ENCODE peak calls at places on chromosomes 5 and 9, in eight cellular contexts. H, G, I, W, L, O, S and V are unnamed samples. For H3K4me1 and H3K36me3, the result is how much of the 10 kb centered on the place peaks cover.

GRCh38 chr5:136769900-136770684 is 404.7 kb upstream of the TRPC7 start:
- DNase-seq in H (peak), G (peak), I (peak), W (peak), L (no peak), O (peak), S (peak), V (peak)

GRCh38 chr5:153632748-153633290 is 142.3 kb downstream of the GRIA1 start:
- DNase-seq in H (no peak), G (no peak), I (no peak), W (no peak), L (no peak), O (no peak), S (peak), V (no peak)

GRCh38 chr9:136950656-136951030 is 1.4 kb upstream of the LCN12 start:
- DNase-seq in H (peak), G (no peak), I (no peak), W (peak), L (no peak), O (no peak), S (no peak), V (no peak)

GRCh38 chr5:142843029-142843905 is 73.1 kb downstream of the ARHGAP26 start:
- DNase-seq in H (peak), G (peak), I (no peak), W (no peak), L (no peak), O (no peak), S (no peak), V (no peak)

GRCh38 chr5:76819851-76820280 is 1.0 kb downstream of the F2RL1 start:
- DNase-seq in H (no peak), G (no peak), I (no peak), W (no peak), L (no peak), O (no peak), S (no peak), V (no peak)

GRCh38 chr5:116747881-116748280 is 173.3 kb upstream of the SEMA6A start:
- DNase-seq in H (no peak), G (no peak), I (no peak), W (no peak), L (no peak), O (no peak), S (no peak), V (no peak)

GRCh38 chr5:154995679-154996078 is 17.9 kb upstream of the KIF4B start:
- DNase-seq in H (no peak), G (no peak), I (no peak), W (no peak), L (no peak), O (no peak), S (no peak), V (no peak)

GRCh38 chr5:112084149-112084548 is 327.2 kb upstream of the NREP start:
- DNase-seq in H (no peak), G (no peak), I (no peak), W (no peak), L (no peak), O (no peak), S (no peak), V (no peak)

GRCh38 chr9:132698989-132699388 is 28.7 kb downstream of the GTF3C4 start:
- DNase-seq in H (no peak), G (no peak), I (no peak), W (no peak), L (no peak), O (no peak), S (no peak), V (no peak)

GRCh38 chr5:172420215-172420934 is 34.0 kb downstream of the SH3PXD2B start:
- DNase-seq in H (peak), G (peak), I (no peak), W (peak), L (no peak), O (no peak), S (peak), V (peak)

GRCh38 chr5:33403187-33403586 is 37.6 kb upstream of the TARS1 start:
- DNase-seq in H (no peak), G (no peak), I (no peak), W (no peak), L (no peak), O (no peak), S (no peak), V (no peak)

GRCh38 chr5:35246928-35247644 is 16.8 kb upstream of the PRLR start:
- DNase-seq in H (no peak), G (peak), I (no peak), W (peak), L (no peak), O (no peak), S (peak), V (no peak)

GRCh38 chr5:179192891-179193470 is 132.8 kb downstream of the ZNF354C start:
- DNase-seq in H (no peak), G (peak), I (no peak), W (no peak), L (no peak), O (no peak), S (no peak), V (no peak)

GRCh38 chr5:154779105-154779504 is 23.9 kb downstream of the LARP1 start:
- DNase-seq in H (no peak), G (no peak), I (no peak), W (peak), L (no peak), O (no peak), S (peak), V (no peak)

GRCh38 chr5:168991311-168991710 is 309.6 kb downstream of the SLIT3 start:
- DNase-seq in H (no peak), G (no peak), I (no peak), W (no peak), L (no peak), O (no peak), S (no peak), V (no peak)

GRCh38 chr9:95379630-95380029 is 62.1 kb upstream of the FANCC start:
- DNase-seq in H (no peak), G (no peak), I (no peak), W (no peak), L (peak), O (no peak), S (no peak), V (no peak)

GRCh38 chr9:133521122-133522072 is 3.4 kb downstream of the MYMK start:
- DNase-seq in H (no peak), G (no peak), I (no peak), W (no peak), L (no peak), O (no peak), S (no peak), V (no peak)

GRCh38 chr9:131633491-131634031 is 88.2 kb downstream of the PRRT1B start:
- DNase-seq in H (no peak), G (no peak), I (no peak), W (no peak), L (no peak), O (no peak), S (peak), V (no peak)

GRCh38 chr5:15598294-15598902 is 98.4 kb downstream of the FBXL7 start:
- DNase-seq in H (no peak), G (no peak), I (peak), W (no peak), L (no peak), O (no peak), S (peak), V (peak)

GRCh38 chr5:142545653-142546322 is 140.1 kb downstream of the FGF1 start:
- DNase-seq in H (no peak), G (no peak), I (no peak), W (no peak), L (no peak), O (no peak), S (peak), V (no peak)

GRCh38 chr5:95995947-95996489 is 34.4 kb upstream of the ELL2 start:
- DNase-seq in H (no peak), G (no peak), I (no peak), W (no peak), L (no peak), O (no peak), S (no peak), V (no peak)

GRCh38 chr5:120555345-120555744 is 91.2 kb downstream of the PRR16 start:
- DNase-seq in H (no peak), G (no peak), I (no peak), W (no peak), L (no peak), O (no peak), S (no peak), V (no peak)

GRCh38 chr5:118956727-118957126 is 31.6 kb downstream of the DTWD2 start:
- DNase-seq in H (no peak), G (no peak), I (no peak), W (no peak), L (no peak), O (no peak), S (peak), V (no peak)

GRCh38 chr5:142385194-142385593 is 60.4 kb upstream of the SPRY4 start:
- DNase-seq in H (no peak), G (no peak), I (peak), W (no peak), L (no peak), O (no peak), S (peak), V (no peak)

GRCh38 chr9:87878930-87879603 is 3.6 kb upstream of the SPATA31E1 start:
- DNase-seq in H (no peak), G (no peak), I (no peak), W (no peak), L (no peak), O (no peak), S (peak), V (no peak)

GRCh38 chr9:29241320-29241719 is 1668.0 kb upstream of the C9orf72 start:
- DNase-seq in H (no peak), G (no peak), I (no peak), W (no peak), L (no peak), O (no peak), S (no peak), V (no peak)

GRCh38 chr5:78003914-78004313 is 227.8 kb upstream of the TBCA start:
- DNase-seq in H (no peak), G (no peak), I (no peak), W (no peak), L (no peak), O (no peak), S (no peak), V (no peak)

GRCh38 chr9:123378028-123378427 is 22.0 kb downstream of the CRB2 start:
- DNase-seq in H (no peak), G (no peak), I (no peak), W (no peak), L (no peak), O (no peak), S (no peak), V (no peak)

GRCh38 chr5:149130121-149130931 is 11.0 kb upstream of the ABLIM3 start:
- DNase-seq in H (no peak), G (no peak), I (no peak), W (no peak), L (no peak), O (no peak), S (peak), V (no peak)

GRCh38 chr5:161544350-161544765 is 2.2 kb downstream of the GABRB2 start:
- DNase-seq in H (no peak), G (no peak), I (peak), W (peak), L (no peak), O (no peak), S (peak), V (no peak)

GRCh38 chr9:126907058-126907457 is 7.5 kb upstream of the RALGPS1 start:
- DNase-seq in H (no peak), G (no peak), I (no peak), W (no peak), L (no peak), O (no peak), S (no peak), V (no peak)

GRCh38 chr5:153542536-153542935 is 52.1 kb downstream of the GRIA1 start:
- DNase-seq in H (no peak), G (no peak), I (no peak), W (no peak), L (no peak), O (no peak), S (peak), V (no peak)

GRCh38 chr5:134003064-134003956 is 1.5 kb downstream of the VDAC1 start:
- DNase-seq in H (no peak), G (no peak), I (no peak), W (no peak), L (no peak), O (no peak), S (peak), V (no peak)

GRCh38 chr9:90007516-90008430 is 403.0 kb downstream of the GADD45G start:
- DNase-seq in H (no peak), G (no peak), I (no peak), W (no peak), L (no peak), O (no peak), S (peak), V (no peak)

GRCh38 chr5:40486437-40487270 is 193.1 kb upstream of the PTGER4 start:
- DNase-seq in H (no peak), G (no peak), I (no peak), W (peak), L (peak), O (peak), S (no peak), V (no peak)

GRCh38 chr5:27906911-27907590 is 868.7 kb upstream of the CDH9 start:
- DNase-seq in H (no peak), G (no peak), I (no peak), W (no peak), L (no peak), O (no peak), S (no peak), V (no peak)

GRCh38 chr9:99105152-99106043 is 485 bp downstream of the TGFBR1 start:
- DNase-seq in H (peak), G (peak), I (peak), W (peak), L (peak), O (peak), S (peak), V (no peak)

GRCh38 chr5:1330847-1331831 is 13.8 kb downstream of the CLPTM1L start:
- DNase-seq in H (no peak), G (peak), I (no peak), W (no peak), L (no peak), O (no peak), S (no peak), V (no peak)

GRCh38 chr5:1887400-1888360 is 5.0 kb upstream of the IRX4 start:
- DNase-seq in H (no peak), G (no peak), I (no peak), W (no peak), L (no peak), O (no peak), S (no peak), V (no peak)

GRCh38 chr5:164191240-164191639 is 685.8 kb downstream of the MAT2B start:
- DNase-seq in H (no peak), G (no peak), I (no peak), W (no peak), L (no peak), O (no peak), S (no peak), V (no peak)

DNA sequence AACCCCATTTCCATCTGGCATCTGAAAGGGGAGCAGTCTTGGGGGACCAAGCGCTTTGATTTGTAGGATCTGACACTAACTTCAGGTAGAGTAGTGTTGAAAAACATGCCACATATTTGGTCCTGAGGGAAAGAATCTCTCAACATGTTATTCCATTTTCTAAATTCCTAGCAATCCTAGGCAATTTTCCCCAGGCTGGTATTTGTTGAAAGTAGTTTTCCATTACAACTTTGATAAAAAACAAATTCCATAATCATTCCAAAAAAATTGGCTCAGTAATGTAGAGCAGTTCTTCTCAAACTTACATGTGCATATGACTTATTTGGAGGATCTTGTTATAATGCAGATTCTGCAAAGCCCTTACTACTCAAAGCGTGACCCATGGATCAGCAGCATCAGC is 477.9 kb downstream of the ACTL7B start:
- DNase-seq in H (no peak), G (no peak), I (no peak), W (no peak), L (no peak), O (no peak), S (no peak), V (no peak)
- H3K27ac ChIP-seq in H (no peak), G (no peak), I (no peak), W (no peak), L (no peak), O (no peak), S (no peak), V (no peak)

DNA sequence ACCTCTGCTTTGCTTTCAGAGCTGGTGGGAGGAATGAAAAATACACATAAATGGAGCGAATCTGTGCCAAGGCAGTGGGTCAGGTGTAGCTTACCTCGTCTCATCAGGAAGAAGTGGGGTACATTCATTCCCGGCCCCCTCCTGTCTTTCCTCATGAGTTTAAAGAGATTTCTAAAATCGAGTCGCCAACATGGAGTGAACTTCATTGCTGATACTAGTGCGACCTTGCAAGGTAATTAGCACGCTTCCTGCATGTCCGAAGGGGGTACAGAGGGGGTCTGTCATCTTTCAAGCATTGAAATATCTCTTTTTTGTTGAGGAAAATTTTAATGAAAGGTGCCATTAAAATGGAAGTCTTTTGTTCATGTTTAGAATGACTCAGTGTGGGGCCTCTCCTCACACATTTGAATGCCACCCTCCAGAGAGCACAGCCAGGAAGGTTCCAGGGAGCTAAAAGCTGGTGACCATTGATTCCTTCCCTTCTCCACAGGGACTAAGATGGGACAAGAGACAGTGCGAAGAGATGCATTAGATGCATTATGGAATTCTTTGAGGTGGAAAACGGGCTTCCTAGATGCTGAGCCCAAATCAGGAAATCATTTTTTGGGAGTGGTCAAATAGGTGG is 114.2 kb downstream of the IRX1 start:
- DNase-seq in H (no peak), G (no peak), I (no peak), W (no peak), L (no peak), O (no peak), S (no peak), V (no peak)
- H3K4me1 ChIP-seq in H (under half), G (under half), I (under half), W (under half), L (under half), O (under half), S (under half), V (under half)

DNA sequence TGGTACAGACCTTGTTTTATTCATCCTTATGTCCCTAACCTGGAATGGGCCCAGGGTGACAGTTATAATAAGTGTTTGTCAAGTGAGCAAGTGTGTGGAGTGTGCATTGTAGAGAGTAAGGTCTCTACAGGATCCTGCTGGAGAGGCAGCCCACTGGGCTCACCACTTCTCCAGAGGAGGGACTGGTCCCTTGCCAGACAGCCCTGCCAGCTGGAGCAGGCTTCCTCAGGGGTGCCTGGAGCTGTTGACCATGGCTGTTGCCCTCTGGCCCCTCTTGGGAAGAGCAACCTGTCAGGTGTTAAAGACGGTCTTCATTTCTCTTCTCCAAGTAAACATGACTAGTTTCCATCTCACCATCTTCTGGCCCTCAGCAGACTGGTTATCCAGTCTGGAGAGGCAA is 20.0 kb downstream of the IRF1 start:
- DNase-seq in H (no peak), G (peak), I (no peak), W (peak), L (no peak), O (no peak), S (no peak), V (no peak)
- H3K36me3 ChIP-seq in H (under half), G (under half), I (under half), W (under half), L (under half), O (under half), S (under half), V (under half)

DNA sequence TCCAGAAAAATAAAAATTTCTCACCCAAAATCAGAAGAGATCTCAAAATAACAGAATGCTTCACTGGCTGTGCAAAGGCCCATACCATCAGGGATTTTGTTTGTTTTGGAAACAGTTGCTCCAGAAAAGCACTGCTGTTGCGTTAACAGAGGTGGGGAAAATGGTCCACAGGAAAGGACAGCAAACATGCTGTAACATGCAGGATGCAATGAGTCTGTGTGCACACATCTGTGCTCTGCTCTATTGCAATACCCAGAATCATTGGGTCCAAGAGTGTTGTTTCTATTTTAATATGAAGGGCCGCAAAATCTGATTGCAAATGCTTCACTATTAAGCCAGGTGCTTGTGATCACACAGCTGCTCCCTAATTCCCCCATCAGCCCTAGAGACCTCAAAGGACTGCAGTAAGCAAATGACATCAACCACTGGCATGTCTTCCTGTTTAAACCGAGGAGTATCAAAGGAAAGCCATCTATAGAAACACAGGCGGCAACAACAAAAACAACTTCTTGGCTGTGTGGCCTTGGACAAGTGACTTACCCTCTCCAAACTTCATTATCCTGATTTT is 141.0 kb downstream of the DCP2 start:
- DNase-seq in H (no peak), G (no peak), I (no peak), W (no peak), L (no peak), O (no peak), S (no peak), V (no peak)
- H3K27ac ChIP-seq in H (no peak), G (no peak), I (no peak), W (no peak), L (no peak), O (no peak), S (no peak), V (no peak)

GRCh38 chr5:98784411-98784810 is 10.9 kb downstream of the RGMB start:
- DNase-seq in H (no peak), G (no peak), I (no peak), W (no peak), L (no peak), O (no peak), S (peak), V (no peak)
- H3K4me1 ChIP-seq in H (half or more), G (under half), I (under half), W (under half), L (under half), O (under half), S (half or more), V (under half)

DNA sequence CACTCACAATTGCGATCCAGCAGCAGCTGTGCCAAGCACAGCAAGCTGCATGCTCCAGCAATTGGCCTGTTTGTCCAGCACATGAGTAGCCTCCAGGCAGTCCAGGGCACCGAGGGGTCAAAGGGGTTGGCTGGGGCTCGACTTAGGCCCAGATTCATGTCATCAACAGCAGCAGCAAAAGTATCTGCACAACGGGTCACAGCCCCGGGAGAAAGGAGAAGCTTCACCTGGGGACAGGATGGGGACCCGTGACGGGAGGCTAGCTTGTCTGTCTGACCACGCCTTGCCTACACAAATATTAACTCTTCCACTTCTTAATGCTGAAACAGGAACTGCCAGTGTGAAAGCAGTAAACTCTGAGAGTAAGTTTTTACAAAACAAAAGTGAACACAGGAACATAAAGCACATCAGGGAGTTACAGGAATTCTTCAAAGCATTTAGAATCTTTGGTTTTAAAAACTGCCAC is 191.2 kb downstream of the PIK3R1 start:
- DNase-seq in H (no peak), G (no peak), I (no peak), W (no peak), L (peak), O (no peak), S (no peak), V (no peak)
- H3K36me3 ChIP-seq in H (under half), G (under half), I (under half), W (under half), L (under half), O (under half), S (under half), V (under half)

GRCh38 chr9:121749614-121750013 is 98.2 kb downstream of the DAB2IP start:
- DNase-seq in H (no peak), G (no peak), I (no peak), W (no peak), L (no peak), O (no peak), S (no peak), V (no peak)
- H3K27ac ChIP-seq in H (peak), G (peak), I (no peak), W (peak), L (no peak), O (no peak), S (peak), V (no peak)

GRCh38 chr5:10365800-10366199 is 12.3 kb downstream of the MARCHF6 start:
- DNase-seq in H (no peak), G (no peak), I (no peak), W (no peak), L (no peak), O (no peak), S (no peak), V (no peak)
- H3K4me1 ChIP-seq in H (half or more), G (under half), I (under half), W (under half), L (under half), O (under half), S (under half), V (under half)